ENCODE peak calls at places on chromosomes 16 and 17, in four cellular contexts. One of them, this sample, is unnamed.
A peak's percentile ranks its signal among the peaks of the same experiment; 100 is the strongest.

GRCh38 chr17:1112875-1113274 is 66.9 kb downstream of the ABR start:
- DNase-seq in HepG2: no peak
- DNase-seq in K562: peak; percentile 31
- DNase-seq in GM12878: no peak
- DNase-seq in this sample: no peak

GRCh38 chr16:53518550-53519416 is 15.8 kb upstream of the AKTIP start:
- DNase-seq in GM12878: peak; percentile 97
- DNase-seq in HepG2: no peak
- DNase-seq in K562: no peak
- DNase-seq in this sample: no peak

GRCh38 chr17:30031214-30031869 is 85.3 kb upstream of the NSRP1 start:
- DNase-seq in K562: no peak
- DNase-seq in GM12878: peak; percentile 33
- DNase-seq in HepG2: no peak
- DNase-seq in this sample: no peak

GRCh38 chr17:27807567-27808470 is 7.5 kb upstream of the NOS2 start:
- DNase-seq in K562: no peak
- DNase-seq in HepG2: no peak
- DNase-seq in GM12878: peak; percentile 83
- DNase-seq in this sample: no peak

GRCh38 chr16:26598061-26598460 is 468.7 kb upstream of the C16orf82 start:
- DNase-seq in GM12878: no peak
- DNase-seq in K562: peak; percentile 16
- DNase-seq in HepG2: no peak
- DNase-seq in this sample: no peak

GRCh38 chr17:57697891-57698708 is 47.0 kb downstream of the CCDC182 start:
- DNase-seq in GM12878: no peak
- DNase-seq in K562: no peak
- DNase-seq in HepG2: peak; percentile 59
- DNase-seq in this sample: no peak

GRCh38 chr17:17440938-17441730 is 35.7 kb upstream of the MED9 start:
- DNase-seq in K562: no peak
- DNase-seq in HepG2: no peak
- DNase-seq in GM12878: no peak
- DNase-seq in this sample: no peak

GRCh38 chr16:84890427-84890826 is 70.6 kb downstream of the CRISPLD2 start:
- DNase-seq in K562: no peak
- DNase-seq in HepG2: no peak
- DNase-seq in GM12878: no peak
- DNase-seq in this sample: no peak

GRCh38 chr17:41322264-41322902 is 6.9 kb upstream of the KRTAP17-1 start:
- DNase-seq in GM12878: no peak
- DNase-seq in K562: peak; percentile 42
- DNase-seq in HepG2: peak; percentile 38
- DNase-seq in this sample: peak; percentile 50

GRCh38 chr16:23803591-23804123 is 32.1 kb upstream of the PRKCB start:
- DNase-seq in K562: peak; percentile 79
- DNase-seq in GM12878: no peak
- DNase-seq in HepG2: peak; percentile 43
- DNase-seq in this sample: peak; percentile 66

GRCh38 chr17:8890671-8891070 is 23.2 kb upstream of the PIK3R6 start:
- DNase-seq in GM12878: no peak
- DNase-seq in HepG2: no peak
- DNase-seq in K562: no peak
- DNase-seq in this sample: no peak

GRCh38 chr16:57675752-57676623 is 7.9 kb downstream of the ADGRG3 start:
- DNase-seq in GM12878: no peak
- DNase-seq in HepG2: no peak
- DNase-seq in K562: peak; percentile 61
- DNase-seq in this sample: no peak

GRCh38 chr16:68364601-68364998 is 53.8 kb downstream of the PRMT7 start:
- DNase-seq in GM12878: no peak
- DNase-seq in HepG2: no peak
- DNase-seq in K562: peak; percentile 41
- DNase-seq in this sample: no peak

GRCh38 chr17:73803867-73804539 is 159.8 kb upstream of the SDK2 start:
- DNase-seq in GM12878: no peak
- DNase-seq in K562: no peak
- DNase-seq in HepG2: no peak
- DNase-seq in this sample: no peak

GRCh38 chr16:57606147-57606846 is 22.1 kb upstream of the ADGRG1 start:
- DNase-seq in K562: no peak
- DNase-seq in GM12878: no peak
- DNase-seq in HepG2: no peak
- DNase-seq in this sample: no peak

GRCh38 chr17:81483085-81483861 is 29.3 kb downstream of the ACTG1 start:
- DNase-seq in K562: no peak
- DNase-seq in GM12878: no peak
- DNase-seq in HepG2: no peak
- DNase-seq in this sample: no peak

GRCh38 chr16:85335584-85336492 is 223.6 kb upstream of the CIBAR2 start:
- DNase-seq in K562: no peak
- DNase-seq in GM12878: no peak
- DNase-seq in HepG2: no peak
- DNase-seq in this sample: no peak

GRCh38 chr17:34671191-34671590 is 91.8 kb downstream of the TMEM132E start:
- DNase-seq in GM12878: no peak
- DNase-seq in HepG2: no peak
- DNase-seq in K562: no peak
- DNase-seq in this sample: no peak

GRCh38 chr16:48030926-48031325 is 124.9 kb downstream of the ABCC12 start:
- DNase-seq in HepG2: no peak
- DNase-seq in GM12878: no peak
- DNase-seq in K562: no peak
- DNase-seq in this sample: no peak

GRCh38 chr17:15965510-15965909 is 20.6 kb downstream of the ADORA2B start:
- DNase-seq in K562: no peak
- DNase-seq in HepG2: no peak
- DNase-seq in GM12878: no peak
- DNase-seq in this sample: no peak

GRCh38 chr17:19943026-19943425 is 34.6 kb downstream of the AKAP10 start:
- DNase-seq in K562: no peak
- DNase-seq in GM12878: no peak
- DNase-seq in HepG2: no peak
- DNase-seq in this sample: no peak

GRCh38 chr16:4393243-4393606 is 21.6 kb downstream of the VASN start:
- DNase-seq in HepG2: no peak
- DNase-seq in K562: no peak
- DNase-seq in GM12878: no peak
- DNase-seq in this sample: no peak

GRCh38 chr16:57804111-57804837 is 2.0 kb upstream of the KIFC3 start:
- DNase-seq in GM12878: no peak
- DNase-seq in HepG2: no peak
- DNase-seq in K562: no peak
- DNase-seq in this sample: no peak

GRCh38 chr16:87391324-87391949 is 699 bp upstream of the MAP1LC3B start:
- DNase-seq in K562: no peak
- DNase-seq in HepG2: peak; percentile 76
- DNase-seq in GM12878: no peak
- DNase-seq in this sample: no peak

GRCh38 chr16:65375651-65376050 is 253.8 kb upstream of the CDH11 start:
- DNase-seq in K562: no peak
- DNase-seq in GM12878: no peak
- DNase-seq in HepG2: no peak
- DNase-seq in this sample: no peak

GRCh38 chr17:632551-632950 is 82.1 kb downstream of the VPS53 start:
- DNase-seq in K562: no peak
- DNase-seq in GM12878: no peak
- DNase-seq in HepG2: no peak
- DNase-seq in this sample: no peak

GRCh38 chr16:89349947-89350633 is 132.6 kb downstream of the ZNF778 start:
- DNase-seq in HepG2: no peak
- DNase-seq in GM12878: no peak
- DNase-seq in K562: no peak
- DNase-seq in this sample: no peak

GRCh38 chr16:80015566-80015965 is 415.0 kb upstream of the MAF start:
- DNase-seq in HepG2: no peak
- DNase-seq in K562: no peak
- DNase-seq in GM12878: no peak
- DNase-seq in this sample: no peak

GRCh38 chr17:48472485-48473281 is 42.7 kb upstream of the SKAP1 start:
- DNase-seq in GM12878: no peak
- DNase-seq in K562: no peak
- DNase-seq in HepG2: no peak
- DNase-seq in this sample: no peak

GRCh38 chr17:1216209-1216937 is 36.6 kb upstream of the ABR start:
- DNase-seq in HepG2: no peak
- DNase-seq in K562: no peak
- DNase-seq in GM12878: no peak
- DNase-seq in this sample: no peak

GRCh38 chr17:51479303-51479702 is 219.0 kb downstream of the UTP18 start:
- DNase-seq in K562: no peak
- DNase-seq in HepG2: no peak
- DNase-seq in GM12878: no peak
- DNase-seq in this sample: no peak

DNA sequence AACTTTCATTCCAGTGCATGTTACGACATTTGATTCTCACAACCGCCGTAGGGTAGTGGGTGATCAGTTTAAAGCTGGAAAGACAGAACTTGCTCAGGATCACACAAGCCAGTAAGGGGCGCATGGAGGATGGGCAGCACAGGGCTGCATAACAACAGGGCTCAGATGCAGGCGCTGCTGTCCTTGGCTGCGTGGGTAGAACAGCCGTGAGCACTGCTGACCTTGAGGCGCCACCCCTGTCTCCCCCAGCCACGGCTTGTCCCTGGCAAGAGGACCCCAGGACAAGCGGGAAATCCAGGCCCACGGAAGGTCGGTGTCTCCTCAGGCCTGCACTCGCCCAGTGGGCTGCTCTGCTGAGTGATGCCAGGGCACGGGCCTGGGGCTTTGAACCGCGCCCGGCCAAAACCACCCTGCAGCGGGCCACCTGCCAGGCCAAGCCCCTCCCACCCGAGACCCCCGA is 84.7 kb downstream of the LMF1 start:
- DNase-seq in HepG2: no peak
- DNase-seq in GM12878: no peak
- DNase-seq in K562: no peak
- DNase-seq in this sample: peak; percentile 57
- TF ChIP-seq NFIC in HepG2: no peak
- TF ChIP-seq NFIC in GM12878: no peak
- TF ChIP-seq NFIC in K562: no peak
- TF ChIP-seq NFIC in this sample: no peak

DNA sequence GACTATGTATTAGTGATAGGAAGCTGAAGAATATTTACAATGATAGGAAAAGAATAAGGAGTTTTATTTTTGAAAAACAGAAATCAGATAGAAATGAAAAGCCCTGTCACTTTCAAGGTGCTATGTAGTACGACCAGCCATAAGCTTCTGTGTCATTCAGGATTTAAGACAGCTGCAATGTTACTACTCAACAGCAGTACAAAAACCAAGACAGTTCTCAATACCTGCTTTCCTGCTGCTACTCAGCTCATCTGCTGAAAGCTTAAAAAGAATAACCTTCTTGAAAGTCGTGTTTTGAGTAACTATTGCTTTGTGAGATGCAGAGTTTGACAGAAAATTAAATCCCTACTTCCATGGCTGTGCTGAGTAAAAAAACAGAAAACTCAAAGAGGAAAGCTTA is 8.7 kb downstream of the GRB2 start:
- DNase-seq in HepG2: no peak
- DNase-seq in GM12878: no peak
- DNase-seq in K562: no peak
- DNase-seq in this sample: no peak
- TF ChIP-seq NFIC in HepG2: no peak
- TF ChIP-seq NFIC in GM12878: no peak
- TF ChIP-seq NFIC in K562: no peak
- TF ChIP-seq NFIC in this sample: no peak

GRCh38 chr16:83355570-83356218 is 452.1 kb upstream of the HSBP1 start:
- DNase-seq in GM12878: no peak
- DNase-seq in K562: no peak
- DNase-seq in HepG2: no peak
- DNase-seq in this sample: no peak

GRCh38 chr16:83354015-83354414 is 453.8 kb upstream of the HSBP1 start:
- DNase-seq in GM12878: no peak
- DNase-seq in HepG2: no peak
- DNase-seq in K562: no peak
- DNase-seq in this sample: no peak

GRCh38 chr16:83353241-83353640 is 454.5 kb upstream of the HSBP1 start:
- DNase-seq in GM12878: no peak
- DNase-seq in K562: no peak
- DNase-seq in HepG2: no peak
- DNase-seq in this sample: no peak

GRCh38 chr16:83356986-83357385 is 450.8 kb upstream of the HSBP1 start:
- DNase-seq in GM12878: no peak
- DNase-seq in HepG2: no peak
- DNase-seq in K562: no peak
- DNase-seq in this sample: no peak

GRCh38 chr16:83356266-83356665 is 451.5 kb upstream of the HSBP1 start:
- DNase-seq in HepG2: peak; percentile 56
- DNase-seq in GM12878: no peak
- DNase-seq in K562: peak; percentile 58
- DNase-seq in this sample: peak; percentile 43
- TF ChIP-seq NFIC in HepG2: no peak
- TF ChIP-seq NFIC in GM12878: no peak
- TF ChIP-seq NFIC in K562: no peak
- TF ChIP-seq NFIC in this sample: no peak

GRCh38 chr17:67834634-67835033 is 9.3 kb downstream of the BPTF start:
- DNase-seq in HepG2: no peak
- DNase-seq in GM12878: no peak
- DNase-seq in K562: no peak
- DNase-seq in this sample: no peak
- TF ChIP-seq NFIC in HepG2: no peak
- TF ChIP-seq NFIC in GM12878: no peak
- TF ChIP-seq NFIC in K562: no peak
- TF ChIP-seq NFIC in this sample: no peak